ENCODE peak calls at places on chromosomes 13 and 19, in five cellular contexts. G is AG10803, E is Panc1, P is cardiac fibroblast, X is epithelial cell of esophagus. R is an unnamed sample.

GRCh38 chr13:43911283-43911682 is 31.6 kb downstream of the LACC1 start:
- DNase-seq in G (no peak), E (no peak), P (no peak), X (no peak), R (no peak)

GRCh38 chr13:112744306-112745021 is 54.6 kb downstream of the ATP11A start:
- DNase-seq in G (peak), E (no peak), P (peak), X (peak), R (no peak)

GRCh38 chr19:53549354-53549753 is 11.4 kb downstream of the ZNF331 start:
- DNase-seq in G (peak), E (no peak), P (peak), X (peak), R (peak)

GRCh38 chr13:26887594-26887993 is 127.0 kb upstream of the GPR12 start:
- DNase-seq in G (no peak), E (no peak), P (no peak), X (no peak), R (no peak)

GRCh38 chr19:40225440-40226305 is 816 bp downstream of the CCNP start:
- DNase-seq in G (peak), E (no peak), P (peak), X (no peak), R (peak)

GRCh38 chr13:48653074-48654054 is at the start of gene CYSLTR2:
- DNase-seq in G (peak), E (no peak), P (peak), X (no peak), R (peak)

GRCh38 chr13:20989883-20990282 is 71.5 kb downstream of the LATS2 start:
- DNase-seq in G (no peak), E (no peak), P (no peak), X (no peak), R (no peak)

GRCh38 chr13:20713751-20714150 is 10.3 kb downstream of the IL17D start:
- DNase-seq in G (peak), E (no peak), P (peak), X (no peak), R (peak)

GRCh38 chr13:40765602-40766001 is 5.4 kb downstream of the MRPS31 start:
- DNase-seq in G (no peak), E (no peak), P (no peak), X (no peak), R (no peak)

GRCh38 chr13:50126378-50127016 is 111.3 kb downstream of the KCNRG start:
- DNase-seq in G (peak), E (no peak), P (peak), X (peak), R (peak)

GRCh38 chr13:65856464-65856863 is 1373.7 kb downstream of the PCDH9 start:
- DNase-seq in G (peak), E (no peak), P (peak), X (no peak), R (peak)

GRCh38 chr19:42281175-42282035 is 12.4 kb downstream of the CIC start:
- DNase-seq in G (peak), E (no peak), P (peak), X (peak), R (peak)

GRCh38 chr19:3968556-3969434 is 2.1 kb downstream of the DAPK3 start:
- DNase-seq in G (peak), E (peak), P (peak), X (peak), R (peak)

GRCh38 chr13:111474136-111475002 is 153.9 kb downstream of the TEX29 start:
- DNase-seq in G (peak), E (peak), P (peak), X (peak), R (peak)

GRCh38 chr19:3618144-3618810 is 8.3 kb downstream of the CACTIN start:
- DNase-seq in G (peak), E (no peak), P (peak), X (peak), R (peak)

GRCh38 chr13:73335938-73336337 is 277.1 kb downstream of the KLF5 start:
- DNase-seq in G (no peak), E (no peak), P (peak), X (peak), R (no peak)

GRCh38 chr13:84648069-84648640 is 765.9 kb upstream of the SLITRK1 start:
- DNase-seq in G (no peak), E (no peak), P (peak), X (no peak), R (no peak)

GRCh38 chr19:52345162-52345561 is 9.1 kb downstream of the ZNF610 start:
- DNase-seq in G (no peak), E (no peak), P (peak), X (no peak), R (no peak)

GRCh38 chr19:6414793-6415591 is 9.6 kb downstream of the KHSRP start:
- DNase-seq in G (no peak), E (no peak), P (no peak), X (no peak), R (no peak)

GRCh38 chr13:24718192-24718965 is 38.2 kb downstream of the ATP12A start:
- DNase-seq in G (no peak), E (no peak), P (no peak), X (no peak), R (no peak)
- TF ChIP-seq CTCF in G (no peak), E (no peak), P (no peak), X (no peak), R (no peak)

GRCh38 chr19:1467512-1468273 is 11.3 kb downstream of the C19orf25 start:
- DNase-seq in G (no peak), E (no peak), P (no peak), X (no peak), R (no peak)
- H3K4me3 ChIP-seq in G (no peak), E (no peak), P (peak), X (no peak), R (no peak)

GRCh38 chr19:8017808-8018207 is 12.4 kb upstream of the ELAVL1 start:
- DNase-seq in G (no peak), E (no peak), P (no peak), X (no peak), R (no peak)
- TF ChIP-seq CTCF in G (no peak), E (no peak), P (no peak), X (no peak), R (no peak)

GRCh38 chr19:16457195-16457953 is 14.4 kb downstream of the EPS15L1 start:
- DNase-seq in G (peak), E (no peak), P (peak), X (peak), R (no peak)
- H3K4me3 ChIP-seq in G (no peak), E (no peak), P (peak), X (no peak), R (no peak)

GRCh38 chr19:29085630-29086029 is 127.3 kb downstream of the UQCRFS1 start:
- DNase-seq in G (no peak), E (no peak), P (no peak), X (no peak), R (no peak)

GRCh38 chr19:29086646-29087045 is 126.3 kb downstream of the UQCRFS1 start:
- DNase-seq in G (no peak), E (no peak), P (no peak), X (no peak), R (no peak)

GRCh38 chr19:29086182-29086581 is 126.8 kb downstream of the UQCRFS1 start:
- DNase-seq in G (no peak), E (no peak), P (no peak), X (no peak), R (no peak)

GRCh38 chr19:29083863-29084262 is 129.1 kb downstream of the UQCRFS1 start:
- DNase-seq in G (no peak), E (no peak), P (no peak), X (no peak), R (no peak)

DNA sequence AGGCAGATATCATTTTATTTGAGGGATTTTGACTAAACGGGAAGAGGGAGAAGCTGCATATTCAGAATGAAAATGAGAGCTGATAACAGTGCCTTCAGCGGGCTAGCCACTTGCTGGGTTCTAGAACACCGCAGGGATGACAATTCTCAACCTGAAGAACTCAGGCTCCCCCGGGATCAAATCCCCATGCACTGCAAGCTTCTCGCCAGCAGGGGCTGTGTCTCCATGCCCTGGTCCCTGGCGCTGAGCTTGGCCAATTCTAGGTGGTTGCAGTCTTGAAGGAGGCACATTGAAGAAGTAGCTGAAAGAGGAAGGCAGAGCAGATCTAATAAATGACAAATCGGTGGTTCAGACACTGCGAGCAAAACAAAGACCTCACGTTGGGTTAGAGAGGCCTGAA is 128.7 kb downstream of the UQCRFS1 start:
- DNase-seq in G (peak), E (no peak), P (peak), X (no peak), R (no peak)
- TF ChIP-seq CTCF in G (peak), E (peak), P (peak), X (no peak), R (no peak)

DNA sequence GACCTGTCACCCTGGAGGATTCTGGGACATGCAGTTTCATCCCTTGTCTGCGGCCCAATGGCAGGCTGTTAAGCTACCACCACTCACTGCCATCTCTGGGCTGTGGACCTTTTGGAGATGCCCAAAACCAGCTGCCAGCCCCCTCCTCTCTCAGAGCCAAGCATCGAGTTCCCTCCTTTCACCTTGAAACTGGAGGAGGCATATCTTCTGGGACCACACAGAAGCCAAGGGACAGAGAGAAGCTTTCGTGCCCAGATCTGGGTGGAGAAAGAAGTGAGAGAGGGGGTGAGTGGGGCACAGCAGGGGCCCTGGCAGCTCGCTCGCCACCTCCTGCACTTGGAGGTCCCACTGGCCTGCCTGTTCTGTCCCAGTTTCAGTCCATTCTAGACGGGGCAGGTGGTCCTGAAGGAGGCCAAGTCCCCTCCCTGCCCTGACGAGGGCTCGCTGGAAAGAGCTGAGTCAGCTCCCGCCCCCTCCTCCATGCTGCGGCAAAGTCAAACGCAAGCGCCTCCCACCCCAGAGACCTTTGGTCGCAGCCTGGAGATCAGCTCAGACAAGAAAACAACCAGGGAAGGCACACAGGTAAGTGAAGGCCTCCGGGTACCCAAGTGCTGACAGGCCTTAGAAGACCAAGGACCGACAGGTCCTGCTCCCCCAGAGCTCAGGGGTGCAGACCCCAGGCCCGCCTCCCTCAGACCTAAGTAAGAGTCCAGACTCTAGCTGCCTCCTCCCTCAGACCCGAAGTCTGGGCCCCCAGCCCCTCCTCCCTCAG is 3.8 kb downstream of the BCAT2 start:
- DNase-seq in G (peak), E (no peak), P (peak), X (peak), R (no peak)
- H3K4me3 ChIP-seq in G (no peak), E (no peak), P (no peak), X (no peak), R (no peak)

GRCh38 chr13:33261426-33262068 is 24.0 kb downstream of the STARD13 start:
- DNase-seq in G (no peak), E (no peak), P (no peak), X (no peak), R (no peak)

GRCh38 chr13:33263484-33263883 is 22.1 kb downstream of the STARD13 start:
- DNase-seq in G (no peak), E (no peak), P (no peak), X (no peak), R (no peak)

GRCh38 chr13:33262554-33262953 is 23.0 kb downstream of the STARD13 start:
- DNase-seq in G (no peak), E (no peak), P (no peak), X (no peak), R (no peak)

GRCh38 chr13:33262997-33263396 is 22.6 kb downstream of the STARD13 start:
- DNase-seq in G (no peak), E (no peak), P (no peak), X (no peak), R (no peak)

DNA sequence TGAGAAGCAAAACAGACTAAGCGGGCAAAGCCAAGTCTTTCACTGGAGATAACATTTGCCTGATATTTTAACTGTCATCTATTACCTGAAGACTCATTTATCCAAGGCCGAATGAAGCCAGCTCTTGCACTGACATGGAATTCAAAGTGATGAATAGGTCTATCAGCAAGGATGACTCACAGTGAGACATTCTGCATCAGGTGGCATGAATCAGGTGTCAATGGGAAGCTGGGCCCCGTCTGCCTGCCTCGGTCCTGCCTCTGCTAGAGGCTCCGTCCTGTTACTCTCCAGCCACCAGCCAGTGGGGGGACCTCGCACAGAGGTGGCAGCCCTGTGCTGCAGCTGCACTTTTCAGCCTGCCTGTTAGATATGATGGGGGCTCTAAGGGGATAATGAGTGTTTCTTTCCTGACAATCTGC is 23.5 kb downstream of the STARD13 start:
- DNase-seq in G (no peak), E (no peak), P (peak), X (peak), R (no peak)
- TF ChIP-seq CTCF in G (no peak), E (no peak), P (no peak), X (no peak), R (no peak)

GRCh38 chr13:71522976-71523517 is 344.0 kb downstream of the DACH1 start:
- DNase-seq in G (no peak), E (no peak), P (no peak), X (no peak), R (no peak)

GRCh38 chr13:71524245-71525002 is 342.6 kb downstream of the DACH1 start:
- DNase-seq in G (no peak), E (no peak), P (peak), X (no peak), R (no peak)

GRCh38 chr13:71525004-71525403 is 342.0 kb downstream of the DACH1 start:
- DNase-seq in G (no peak), E (no peak), P (no peak), X (no peak), R (no peak)
- H3K4me3 ChIP-seq in G (no peak), E (no peak), P (no peak), X (no peak), R (no peak)

GRCh38 chr19:11481777-11482383 is 1.0 kb upstream of the ELAVL3 start:
- DNase-seq in G (peak), E (peak), P (peak), X (peak), R (peak)
- TF ChIP-seq CTCF in G (no peak), E (no peak), P (no peak), X (no peak), R (no peak)

GRCh38 chr19:13842294-13843103 is 34.4 kb upstream of the NANOS3 start:
- DNase-seq in G (peak), E (no peak), P (peak), X (peak), R (peak)

GRCh38 chr19:13841339-13842293 is 35.3 kb upstream of the NANOS3 start:
- DNase-seq in G (peak), E (no peak), P (peak), X (peak), R (peak)

GRCh38 chr19:13839938-13840750 is 36.8 kb upstream of the NANOS3 start:
- DNase-seq in G (peak), E (no peak), P (peak), X (peak), R (peak)

GRCh38 chr19:13839193-13839937 is 37.6 kb upstream of the NANOS3 start:
- DNase-seq in G (peak), E (no peak), P (peak), X (peak), R (peak)

DNA sequence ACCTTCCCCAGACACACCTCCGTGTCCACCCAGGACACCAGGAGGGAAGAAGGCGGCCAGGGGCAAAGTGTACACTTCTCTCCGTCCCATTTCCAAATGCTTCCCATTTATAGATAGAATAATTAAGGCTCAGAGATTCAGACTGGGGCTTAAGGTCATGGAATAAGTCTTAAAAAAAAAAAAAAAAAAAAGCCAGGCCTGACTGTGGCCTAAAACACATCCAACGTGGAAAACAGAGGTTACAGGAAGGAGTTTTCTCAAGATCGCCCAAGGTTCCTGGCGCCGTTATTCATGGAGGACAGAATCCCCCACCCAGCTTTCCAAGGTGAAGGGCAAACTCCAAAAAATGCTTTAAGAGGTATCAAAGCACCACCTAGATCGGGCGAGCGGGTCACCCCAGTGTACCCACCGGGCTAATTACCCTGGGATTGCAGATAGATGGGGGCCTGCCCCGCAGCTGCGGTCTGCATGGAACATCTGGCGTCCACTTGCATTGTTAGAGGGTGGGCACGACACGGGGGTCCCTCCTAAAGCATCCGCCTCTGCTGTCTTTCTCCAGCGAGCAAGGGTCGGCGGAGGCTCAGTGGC is 36.1 kb upstream of the NANOS3 start:
- DNase-seq in G (no peak), E (no peak), P (peak), X (no peak), R (peak)
- H3K4me3 ChIP-seq in G (peak), E (peak), P (peak), X (peak), R (peak)

R was measured in astrocyte of the spinal cord.